ENCODE peak calls at places on chromosome 3, in five cellular contexts. L is tibial artery, C is body of pancreas, K is right lobe of liver, R is pancreas. M is an unnamed sample.

GRCh38 chr3:16609927-16610580 is 4.8 kb upstream of the DAZL start:
- DNase-seq in L (no peak), C (no peak), K (no peak), R (no peak), M (no peak)

GRCh38 chr3:127658234-127658633 is 14.5 kb upstream of the ABTB1 start:
- DNase-seq in L (no peak), C (no peak), K (no peak), R (no peak), M (no peak)

GRCh38 chr3:64916937-64917336 is 229.1 kb upstream of the ADAMTS9 start:
- DNase-seq in L (no peak), C (no peak), K (no peak), R (no peak), M (no peak)

GRCh38 chr3:16300881-16301359 is 35.9 kb downstream of the OXNAD1 start:
- DNase-seq in L (no peak), C (no peak), K (no peak), R (no peak), M (no peak)

GRCh38 chr3:149620291-149621020 is 37.4 kb downstream of the WWTR1 start:
- DNase-seq in L (no peak), C (no peak), K (no peak), R (no peak), M (no peak)

GRCh38 chr3:188021502-188022040 is 132.4 kb upstream of the LPP start:
- DNase-seq in L (peak; percentile 47), C (no peak), K (no peak), R (no peak), M (no peak)

GRCh38 chr3:40864915-40865314 is 334.4 kb upstream of the CTNNB1 start:
- DNase-seq in L (no peak), C (no peak), K (no peak), R (no peak), M (no peak)

GRCh38 chr3:177830411-177830849 is 633.1 kb upstream of the TBL1XR1 start:
- DNase-seq in L (peak; percentile 67), C (peak; percentile 15), K (no peak), R (no peak), M (peak; percentile 34)

GRCh38 chr3:63199606-63200005 is 78.5 kb upstream of the SYNPR start:
- DNase-seq in L (no peak), C (no peak), K (no peak), R (no peak), M (no peak)

DNA sequence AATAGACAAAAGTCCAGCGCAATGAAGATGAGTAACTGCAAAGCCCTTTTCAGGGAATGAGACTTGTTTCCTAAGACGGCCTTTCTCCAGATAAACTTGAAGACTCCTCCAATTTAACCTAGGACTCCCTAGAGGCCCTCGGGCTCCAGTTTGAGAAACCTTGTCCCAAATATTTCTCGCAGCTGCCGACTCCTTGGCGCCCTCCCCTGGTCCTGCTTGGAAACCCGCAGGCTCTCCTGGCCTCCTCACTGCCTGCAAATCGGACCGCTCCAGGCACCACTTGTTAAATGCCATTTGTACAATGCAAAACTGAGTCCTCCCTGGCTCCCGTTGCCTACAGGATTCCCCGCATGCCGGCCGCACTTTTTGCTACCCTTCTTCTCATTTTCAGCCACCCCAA is 36.8 kb downstream of the MUC4 start:
- DNase-seq in L (no peak), C (peak; percentile 63), K (no peak), R (peak; percentile 47), M (no peak)
- TF ChIP-seq CTCF in L (no peak), C (no peak), K (peak; percentile 29), R (no peak), M (no peak)

GRCh38 chr3:144363856-144364255 is 392.2 kb downstream of the DIPK2A start:
- DNase-seq in L (no peak), C (no peak), K (no peak), R (no peak), M (no peak)
- H3K27ac ChIP-seq in L (no peak overlapping the region), C (no peak overlapping the region), K (no peak overlapping the region), R (no peak overlapping the region), M (no peak overlapping the region)

GRCh38 chr3:134341391-134341790 is 32.9 kb downstream of the AMOTL2 start:
- DNase-seq in L (no peak), C (no peak), K (no peak), R (no peak), M (no peak)
- TF ChIP-seq CTCF in L (no peak), C (no peak), K (no peak), R (no peak), M (no peak)

GRCh38 chr3:172467170-172467824 is 19.0 kb upstream of the GHSR start:
- DNase-seq in L (no peak), C (no peak), K (no peak), R (no peak), M (peak; percentile 66)
- H3K27ac ChIP-seq in L (no peak overlapping the region), C (no peak overlapping the region), K (no peak overlapping the region), R (no peak overlapping the region), M (no peak overlapping the region)

DNA sequence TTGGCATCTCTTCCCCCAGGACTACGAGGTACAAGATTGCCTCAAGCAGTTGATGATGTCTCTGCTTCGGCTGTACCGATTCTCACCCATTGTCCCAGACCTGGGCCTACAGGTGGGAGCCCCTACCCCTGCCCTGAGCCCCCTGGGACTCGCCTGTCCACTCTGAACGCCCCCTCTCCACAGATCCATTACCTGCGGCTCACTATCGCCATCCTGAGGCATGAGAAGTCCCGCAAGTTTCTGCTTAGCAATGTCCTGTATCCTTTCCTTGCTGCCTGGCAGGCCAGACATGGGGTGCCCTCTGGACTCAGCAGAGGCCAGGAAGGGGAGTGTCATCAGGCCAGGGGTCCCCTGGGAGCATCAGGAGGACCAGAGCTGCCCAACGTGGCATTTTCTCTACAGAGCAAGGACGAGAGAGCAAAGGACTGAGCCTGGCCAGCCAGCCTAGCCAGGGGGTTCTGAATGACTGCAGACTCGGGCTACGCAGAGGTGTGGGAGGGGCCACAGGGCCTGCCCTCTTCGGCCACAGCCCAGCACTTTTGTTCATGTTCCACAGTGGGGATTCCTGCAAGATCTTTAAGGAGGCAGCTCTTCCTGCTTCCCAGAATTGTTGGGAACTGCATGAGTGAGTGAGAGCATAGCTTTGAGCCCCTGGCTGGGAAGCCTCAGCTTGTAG is 11.2 kb downstream of the RNF123 start:
- DNase-seq in L (no peak), C (no peak), K (no peak), R (peak; percentile 8), M (no peak)
- TF ChIP-seq CTCF in L (no peak), C (no peak), K (no peak), R (no peak), M (no peak)

GRCh38 chr3:121660356-121661171 is at the start of gene HCLS1:
- DNase-seq in L (peak; percentile 47), C (peak; percentile 18), K (peak; percentile 68), R (no peak), M (no peak)

GRCh38 chr3:121661376-121661775 is 673 bp upstream of the HCLS1 start:
- DNase-seq in L (no peak), C (no peak), K (no peak), R (no peak), M (peak; percentile 41)

GRCh38 chr3:121663171-121663847 is 2.6 kb upstream of the HCLS1 start:
- DNase-seq in L (no peak), C (peak; percentile 25), K (no peak), R (no peak), M (no peak)

GRCh38 chr3:121658716-121659435 is 1.8 kb downstream of the HCLS1 start:
- DNase-seq in L (no peak), C (no peak), K (no peak), R (no peak), M (no peak)

DNA sequence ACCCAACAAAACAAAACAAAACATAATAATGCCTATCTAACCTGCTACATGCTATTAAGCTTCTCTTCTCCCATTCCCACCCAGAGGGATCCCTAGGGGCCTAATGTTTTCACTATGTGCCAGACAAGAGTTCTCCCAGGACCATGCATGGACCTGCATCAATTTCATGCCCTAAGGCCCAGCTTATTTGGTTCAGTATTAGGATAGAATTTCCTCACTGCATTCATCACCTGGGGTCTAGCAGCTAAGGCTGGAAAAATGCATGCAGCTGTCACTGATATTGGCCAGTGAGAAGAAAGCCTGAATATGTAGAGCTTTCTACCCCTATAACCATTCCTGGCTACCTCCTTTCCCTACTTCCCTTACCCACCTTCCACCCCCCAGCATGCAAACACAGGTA is 2.0 kb upstream of the HCLS1 start:
- DNase-seq in L (no peak), C (no peak), K (no peak), R (no peak), M (no peak)
- H3K27ac ChIP-seq in L (no peak overlapping the region), C (no peak overlapping the region), K (no peak overlapping the region), R (no peak overlapping the region), M (no peak overlapping the region)

DNA sequence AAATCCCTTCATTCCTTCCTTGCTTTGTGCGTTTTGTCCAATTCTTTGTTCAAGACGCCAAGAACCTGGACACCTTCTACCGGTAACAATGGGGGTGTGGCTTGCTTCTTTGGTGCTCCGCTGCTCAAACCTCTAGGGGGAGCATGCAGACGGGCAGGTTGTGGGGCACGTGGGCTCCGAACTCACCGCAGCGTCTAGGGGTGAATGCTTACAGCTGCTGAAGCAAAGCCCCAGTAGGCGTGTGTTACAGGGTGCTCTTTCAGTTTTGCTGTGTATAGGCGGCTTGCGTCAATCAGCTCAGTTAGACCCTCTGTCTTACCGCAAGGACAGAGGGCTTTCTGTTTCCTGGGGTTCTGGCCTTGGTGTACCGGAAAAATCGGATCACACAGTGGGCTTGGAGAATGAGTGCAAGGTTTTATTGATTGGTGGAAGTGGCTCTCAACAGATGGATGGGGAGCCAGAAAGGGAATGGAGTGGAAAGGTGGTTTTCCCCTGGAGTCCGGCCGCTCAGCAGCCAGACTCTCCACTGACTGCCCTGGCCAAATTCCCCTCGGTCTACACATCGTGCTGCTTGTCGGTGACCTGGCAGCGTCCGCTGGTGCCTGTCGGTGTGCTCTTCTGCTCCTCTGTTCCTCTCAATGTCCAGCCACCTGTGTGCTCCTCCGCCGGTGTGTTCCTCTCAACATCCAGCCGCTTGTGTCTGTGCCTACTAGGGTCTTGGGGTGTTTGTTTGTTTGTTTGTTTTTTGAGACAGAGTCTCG is 1.2 kb upstream of the LRRC34 start:
- DNase-seq in L (no peak), C (peak; percentile 39), K (no peak), R (no peak), M (no peak)
- TF ChIP-seq CTCF in L (no peak), C (no peak), K (no peak), R (no peak), M (no peak)

DNA sequence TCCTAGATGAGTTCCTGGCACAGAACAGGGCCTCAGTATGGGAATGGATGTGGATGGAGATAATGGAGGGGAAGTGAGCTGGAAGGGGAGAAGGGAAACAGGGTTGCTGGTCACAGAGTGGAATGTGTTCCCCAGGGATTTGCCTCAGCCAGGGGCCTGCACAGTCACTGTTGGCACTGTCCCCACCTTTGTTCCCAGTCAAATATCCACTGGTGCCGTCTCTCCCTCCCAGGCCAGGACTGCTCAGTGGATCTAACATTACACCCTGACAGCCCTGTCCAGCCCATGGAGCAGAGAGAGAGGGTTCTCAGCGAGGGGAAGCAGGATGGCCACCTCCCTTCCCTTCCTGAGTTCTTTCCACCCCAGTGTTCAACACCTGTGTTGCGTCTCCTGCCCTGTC is 1.5 kb upstream of the PPP1R2 start:
- DNase-seq in L (peak; percentile 38), C (peak; percentile 34), K (no peak), R (peak; percentile 38), M (no peak)
- H3K27ac ChIP-seq in L (no peak overlapping the region), C (no peak overlapping the region), K (no peak overlapping the region), R (no peak overlapping the region), M (no peak overlapping the region)

DNA sequence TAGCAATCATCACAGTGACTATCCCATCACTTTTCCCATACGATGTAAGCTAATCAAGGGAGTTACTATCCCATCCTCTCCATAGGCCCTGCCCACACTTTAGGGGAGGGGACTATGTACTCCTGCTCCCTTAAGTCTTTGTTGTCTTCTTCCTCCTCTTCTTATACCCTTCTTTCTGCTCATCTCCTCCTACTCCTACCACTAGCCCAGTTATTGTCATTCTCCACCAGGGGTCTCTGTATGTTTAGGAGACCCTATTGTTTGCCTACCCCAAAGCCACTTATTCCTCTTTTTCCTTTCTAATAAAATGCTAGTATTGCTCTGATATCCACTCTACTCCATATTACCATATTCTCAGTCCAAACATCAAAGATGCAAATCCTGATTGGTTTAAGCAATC is 27.8 kb downstream of the STAC start:
- DNase-seq in L (no peak), C (no peak), K (no peak), R (no peak), M (no peak)
- TF ChIP-seq CTCF in L (no peak), C (no peak), K (peak; percentile 9), R (no peak), M (no peak)

M was measured in RWPE1.